ENCODE peak calls at places on chromosomes 3 and 15, in five cellular contexts. C is transverse colon, L is GM12892, B is heart left ventricle, M is sigmoid colon. T is an unnamed sample.

GRCh38 chr3:107384907-107385306 is 7.7 kb downstream of the CCDC54 start:
- DNase-seq in B (no peak), C (no peak), L (no peak), M (no peak), T (no peak)

GRCh38 chr15:52406601-52407000 is 111.0 kb upstream of the MYO5C start:
- DNase-seq in L (no peak), C (no peak), B (no peak), M (no peak), T (no peak)

GRCh38 chr3:5321941-5322340 is 134.4 kb downstream of the EDEM1 start:
- DNase-seq in M (no peak), B (no peak), L (no peak), C (no peak), T (no peak)

GRCh38 chr3:5330152-5330810 is 142.8 kb downstream of the EDEM1 start:
- DNase-seq in C (no peak), L (no peak), M (no peak), B (no peak), T (no peak)

GRCh38 chr3:197748597-197749314 is 927 bp upstream of the FYTTD1 start:
- DNase-seq in C (no peak), B (no peak), M (no peak), L (no peak), T (no peak)

GRCh38 chr15:50046159-50046558 is 72.9 kb downstream of the ATP8B4 start:
- DNase-seq in B (no peak), C (no peak), L (no peak), M (no peak), T (no peak)

GRCh38 chr15:93428135-93428534 is 339.1 kb upstream of the RGMA start:
- DNase-seq in B (no peak), M (no peak), L (no peak), C (no peak), T (no peak)

GRCh38 chr15:32928876-32929275 is 211.1 kb downstream of the GREM1 start:
- DNase-seq in M (no peak), B (no peak), C (no peak), L (no peak), T (no peak)

GRCh38 chr15:69760890-69761568 is 308.4 kb downstream of the RPLP1 start:
- DNase-seq in L (peak), M (peak), B (peak), C (peak), T (peak)

GRCh38 chr3:168582503-168582902 is 486.8 kb upstream of the GOLIM4 start:
- DNase-seq in M (no peak), C (no peak), L (no peak), B (no peak), T (no peak)

GRCh38 chr3:188294823-188295487 is 141.0 kb downstream of the LPP start:
- DNase-seq in B (no peak), C (no peak), L (no peak), M (no peak), T (peak)

GRCh38 chr3:59535791-59536221 is 486.0 kb upstream of the CFAP20DC start:
- DNase-seq in C (no peak), M (no peak), B (no peak), L (no peak), T (no peak)

GRCh38 chr15:74964794-74965193 is 8.2 kb upstream of the RPP25 start:
- DNase-seq in C (no peak), B (no peak), L (no peak), M (no peak), T (no peak)

GRCh38 chr3:127135241-127136023 is 57.5 kb upstream of the PRR23E start:
- DNase-seq in L (no peak), C (no peak), B (peak), M (no peak), T (no peak)

GRCh38 chr15:36589971-36590370 is 10.5 kb downstream of the CDIN1 start:
- DNase-seq in M (no peak), L (no peak), C (no peak), B (no peak), T (no peak)

GRCh38 chr3:122661633-122662032 is 19.0 kb upstream of the PARP14 start:
- DNase-seq in M (no peak), B (no peak), L (no peak), C (no peak), T (no peak)

GRCh38 chr3:9739181-9739580 is 7.6 kb downstream of the BRPF1 start:
- DNase-seq in L (no peak), M (no peak), C (no peak), B (no peak), T (no peak)

GRCh38 chr15:100338971-100339444 is 2.8 kb downstream of the ADAMTS17 start:
- DNase-seq in B (peak), L (no peak), M (peak), C (peak), T (no peak)

GRCh38 chr15:56996093-56996492 is 77.6 kb downstream of the TCF12 start:
- DNase-seq in C (no peak), B (no peak), M (no peak), L (no peak), T (no peak)

GRCh38 chr15:71301958-71302621 is 186.8 kb downstream of the THSD4 start:
- DNase-seq in B (no peak), M (no peak), L (no peak), C (no peak), T (no peak)

GRCh38 chr3:20054549-20054987 is 14.3 kb downstream of the KAT2B start:
- DNase-seq in B (peak), M (peak), L (no peak), C (peak), T (peak)

GRCh38 chr3:69938061-69938460 is 61.5 kb upstream of the SAMMSON start:
- DNase-seq in B (no peak), C (no peak), L (no peak), M (no peak), T (no peak)

GRCh38 chr3:94256888-94257813 is 194.3 kb downstream of the NSUN3 start:
- DNase-seq in C (no peak), B (no peak), M (no peak), L (no peak), T (no peak)

GRCh38 chr3:185959609-185960517 is 22.0 kb upstream of the TRA2B start:
- DNase-seq in B (no peak), C (peak), M (no peak), L (no peak), T (peak)

GRCh38 chr15:61063875-61064320 is 165.2 kb downstream of the RORA start:
- DNase-seq in M (no peak), B (no peak), C (peak), L (no peak), T (no peak)

GRCh38 chr3:76841750-76842149 is 198.1 kb upstream of the ROBO2 start:
- DNase-seq in L (no peak), B (no peak), C (no peak), M (no peak), T (no peak)

GRCh38 chr3:40745381-40746106 is 220.8 kb downstream of the ZNF621 start:
- DNase-seq in B (no peak), M (no peak), L (no peak), C (no peak), T (no peak)

GRCh38 chr15:38252481-38253311 is at the start of gene SPRED1:
- DNase-seq in L (peak), C (peak), M (peak), B (peak), T (peak)

GRCh38 chr3:38124324-38125122 is 12.4 kb downstream of the ACAA1 start:
- DNase-seq in C (no peak), M (no peak), L (no peak), B (peak), T (no peak)

GRCh38 chr3:112407888-112408702 is 75.1 kb downstream of the CD200 start:
- DNase-seq in B (no peak), L (no peak), C (no peak), M (no peak), T (no peak)

GRCh38 chr3:94293793-94294195 is 230.9 kb downstream of the NSUN3 start:
- DNase-seq in C (no peak), B (no peak), M (no peak), L (no peak), T (no peak)

GRCh38 chr15:64247906-64248541 is 85.2 kb upstream of the PPIB start:
- DNase-seq in L (no peak), C (peak), M (no peak), B (no peak), T (peak)

GRCh38 chr3:113268917-113269316 is 57.6 kb downstream of the BOC start:
- DNase-seq in B (no peak), C (no peak), M (no peak), L (no peak), T (no peak)

GRCh38 chr3:111210866-111211564 is 139.4 kb downstream of the NECTIN3 start:
- DNase-seq in C (no peak), B (no peak), M (no peak), L (no peak), T (no peak)

GRCh38 chr3:102161362-102162006 is 273.3 kb upstream of the ZPLD1 start:
- DNase-seq in B (no peak), M (no peak), C (no peak), L (no peak), T (no peak)

GRCh38 chr3:102158080-102158756 is 276.6 kb upstream of the ZPLD1 start:
- DNase-seq in L (no peak), C (no peak), M (no peak), B (no peak), T (no peak)

GRCh38 chr3:102163039-102163817 is 271.6 kb upstream of the ZPLD1 start:
- DNase-seq in B (no peak), C (no peak), L (no peak), M (no peak), T (no peak)

GRCh38 chr3:102162251-102162650 is 272.6 kb upstream of the ZPLD1 start:
- DNase-seq in B (no peak), C (no peak), L (no peak), M (no peak), T (no peak)

DNA sequence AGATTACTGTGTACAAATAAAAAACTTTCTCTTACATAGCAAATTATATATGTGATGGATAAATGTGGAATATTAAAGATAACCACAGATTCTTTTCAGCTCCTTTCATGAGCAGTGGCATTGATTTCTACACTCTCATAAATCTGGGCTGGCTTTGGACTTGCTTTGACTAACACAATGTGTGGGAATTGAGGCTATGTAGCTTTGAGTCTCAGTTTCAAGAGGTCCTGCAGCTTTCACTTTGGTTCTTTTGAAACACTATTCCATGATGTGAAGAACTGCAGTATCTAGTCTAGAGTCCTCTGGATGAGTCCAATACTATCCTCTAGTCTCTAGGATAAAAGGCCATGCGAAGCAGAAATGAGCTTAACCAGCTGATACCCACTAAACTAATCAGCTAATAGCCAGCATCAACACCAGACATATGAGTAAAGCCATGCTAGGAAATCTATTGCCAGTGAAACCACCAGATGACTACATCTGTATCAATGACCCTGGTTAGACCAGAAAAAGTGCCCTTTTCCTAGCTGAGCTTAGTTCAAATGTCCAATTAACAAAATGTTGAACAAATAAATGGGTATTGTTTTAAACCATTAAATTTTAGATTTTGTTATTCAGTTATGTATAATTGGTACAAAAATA is 274.9 kb upstream of the ZPLD1 start:
- DNase-seq in M (no peak), L (no peak), C (no peak), B (no peak), T (no peak)
- TF ChIP-seq POLR2A in M (no peak), L (no peak), C (no peak), B (no peak), T (no peak)

DNA sequence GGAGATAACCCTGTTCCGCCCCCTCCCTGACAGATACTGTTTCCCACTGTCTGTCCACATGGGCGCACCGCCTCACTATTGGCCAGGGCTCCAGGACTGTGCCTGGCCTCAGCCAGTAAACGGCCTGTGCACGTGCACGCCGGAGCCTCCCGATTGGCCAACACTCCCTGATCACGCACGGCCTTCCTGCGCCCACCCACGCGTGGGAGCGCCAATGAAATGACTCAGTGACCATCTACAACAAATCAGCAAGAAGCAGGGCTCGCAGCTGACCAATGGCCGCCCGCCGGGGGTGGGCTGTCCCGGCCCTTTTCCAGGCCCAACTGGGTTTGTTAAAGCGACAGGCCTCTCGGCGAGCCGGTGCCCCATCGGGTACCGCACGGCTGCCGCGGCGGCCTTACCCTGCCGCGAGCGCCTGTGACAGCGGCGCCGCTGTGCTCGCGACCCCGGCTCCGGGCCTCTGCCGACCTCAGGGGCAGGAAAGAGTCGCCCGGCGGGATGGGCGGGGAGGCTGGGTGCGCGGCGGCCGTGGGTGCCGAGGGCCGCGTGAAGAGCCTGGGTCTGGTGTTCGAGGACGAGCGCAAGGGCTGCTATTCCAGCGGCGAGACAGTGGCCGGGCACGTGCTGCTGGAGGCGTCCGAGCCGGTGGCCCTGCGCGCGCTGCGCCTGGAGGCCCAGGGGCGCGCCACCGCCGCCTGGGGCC is at the start of gene ARRDC4:
- DNase-seq in B (peak), C (peak), M (peak), L (no peak), T (peak)
- TF ChIP-seq POLR2A in B (peak), C (peak), M (peak), L (no peak), T (no peak)

DNA sequence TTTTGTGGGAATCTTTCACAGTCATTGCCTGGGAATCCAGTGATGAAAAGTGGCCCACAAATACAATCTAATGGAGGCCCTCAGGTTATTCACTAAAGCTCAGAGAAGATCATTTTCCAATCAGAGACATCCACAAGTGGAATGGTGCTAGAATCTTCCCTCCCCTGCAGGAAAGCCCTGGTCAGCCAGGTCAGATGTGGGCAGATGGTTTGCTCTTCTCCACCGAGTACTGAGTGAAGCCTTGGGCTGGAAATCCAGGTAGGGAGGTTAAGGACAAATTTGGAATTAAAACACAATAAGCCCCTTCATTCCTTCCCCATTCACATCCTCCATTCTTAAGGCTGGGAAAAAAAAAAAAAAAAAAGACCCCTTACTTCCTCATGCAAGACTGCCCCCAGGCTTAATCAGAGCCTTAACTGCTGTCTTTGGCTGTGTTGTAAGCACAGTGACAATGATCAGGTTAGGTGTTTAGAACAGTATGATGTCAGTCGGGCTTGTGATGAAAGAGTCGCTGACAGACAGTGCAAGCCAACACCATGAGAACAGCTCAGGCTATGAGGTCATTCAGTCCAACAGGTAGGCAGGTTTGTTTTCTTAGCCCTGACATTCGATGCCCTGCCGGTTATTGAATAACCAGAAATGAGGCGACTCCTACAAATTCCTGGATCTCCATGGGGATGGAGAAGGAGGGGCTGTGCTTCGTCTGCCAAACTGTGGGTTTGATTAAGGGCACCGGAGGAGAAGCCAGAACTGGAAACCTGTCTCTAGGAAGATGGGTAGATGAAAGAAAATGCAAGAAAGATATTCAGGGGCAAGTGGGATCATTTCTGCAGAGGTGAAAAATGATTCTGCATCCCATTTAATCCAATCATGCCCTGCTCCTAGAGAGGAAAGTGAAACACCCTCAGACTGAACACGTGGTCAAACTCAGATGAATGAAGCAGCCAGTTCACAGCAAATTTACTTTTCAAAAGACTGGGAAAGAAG is 23.5 kb upstream of the HES1 start:
- DNase-seq in C (peak), L (no peak), B (no peak), M (no peak), T (no peak)
- TF ChIP-seq POLR2A in C (no peak), L (no peak), B (no peak), M (no peak), T (no peak)

DNA sequence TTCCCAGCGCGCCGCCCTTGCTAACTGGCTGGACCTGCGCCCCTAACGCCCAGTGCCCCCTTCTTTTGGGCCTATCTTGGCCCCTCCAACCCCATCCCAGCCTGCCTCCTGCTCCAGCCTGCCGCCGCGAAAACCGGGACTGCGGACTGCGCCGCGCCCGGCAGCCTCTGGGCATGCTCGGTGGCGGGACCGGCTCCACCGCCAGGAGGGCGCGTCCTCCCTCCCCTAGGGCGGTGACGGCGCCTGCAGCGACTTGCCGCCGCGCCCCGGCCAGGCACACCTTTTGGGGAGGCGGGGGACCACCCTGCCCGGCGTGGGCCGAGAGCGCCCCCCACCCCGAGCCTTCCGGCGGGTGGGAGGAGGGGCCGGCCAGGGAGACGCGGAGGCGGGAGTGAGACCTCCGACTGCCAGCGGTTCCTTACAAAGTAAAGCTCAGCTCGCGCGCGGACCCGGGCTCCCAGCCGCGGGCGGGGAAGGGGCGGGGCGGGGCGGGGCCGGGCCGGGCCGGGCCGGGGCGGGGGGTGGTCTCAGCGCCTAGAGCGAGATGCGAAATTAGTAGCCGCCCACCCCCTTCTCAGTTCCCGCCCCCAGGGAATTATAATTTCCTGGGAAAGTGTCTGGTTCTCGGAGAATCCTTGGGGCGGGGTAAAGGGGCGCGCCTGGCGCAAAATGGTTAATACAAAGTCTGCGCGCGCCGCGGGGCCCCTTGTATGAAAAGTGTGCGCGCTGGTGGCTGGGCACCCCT is 225.0 kb upstream of the IL12A start:
- DNase-seq in M (peak), B (peak), L (peak), C (peak), T (peak)
- TF ChIP-seq POLR2A in M (peak), B (peak), L (no peak), C (peak), T (peak)